ENCODE peak calls at places on chromosomes 2 and 18, in ten cellular contexts. I is tibial nerve; C is cardiac muscle cell; L is tibial artery; R is neural progenitor cell; S is neuronal stem cell; Q is fibroblast of lung; K is naive thymus-derived CD4-positive, alpha-beta T cell; E is heart right ventricle; D is aorta. B is an unnamed sample. For H3K27me3, the result is how much of the 10 kb centered on the place peaks cover.

GRCh38 chr2:215747244-215747620 is 266.1 kb downstream of the MREG start:
- DNase-seq in L (no peak), R (no peak), I (no peak), Q (no peak), S (no peak), C (no peak), E (no peak), D (no peak), K (no peak), B (no peak)

GRCh38 chr18:21363411-21363810 is 121.4 kb downstream of the GREB1L start:
- DNase-seq in C (no peak), I (no peak), Q (no peak), L (no peak), R (peak), S (no peak), E (no peak), D (no peak), K (no peak), B (no peak)

GRCh38 chr2:191043438-191043837 is 29.5 kb upstream of the STAT1 start:
- DNase-seq in S (no peak), D (no peak), L (no peak), R (no peak), C (no peak), Q (peak), E (no peak), K (no peak), I (no peak), B (no peak)

GRCh38 chr2:140401056-140401455 is 1620.9 kb upstream of the NXPH2 start:
- DNase-seq in S (no peak), D (no peak), I (no peak), C (no peak), Q (no peak), K (no peak), R (no peak), L (no peak), E (no peak), B (no peak)

GRCh38 chr2:136116111-136116812 is 1.7 kb downstream of the CXCR4 start:
- DNase-seq in S (peak), E (peak), K (peak), D (no peak), L (peak), Q (no peak), R (peak), C (peak), I (peak), B (peak)

GRCh38 chr2:181552808-181553207 is 95.6 kb downstream of the ITGA4 start:
- DNase-seq in R (no peak), L (no peak), Q (no peak), E (no peak), S (no peak), D (no peak), K (no peak), I (no peak), C (no peak), B (no peak)

GRCh38 chr18:44912740-44913478 is 232.2 kb downstream of the SETBP1 start:
- DNase-seq in R (no peak), K (no peak), Q (no peak), C (no peak), E (no peak), S (no peak), L (no peak), D (no peak), I (no peak), B (no peak)

GRCh38 chr2:225282858-225283693 is 116.4 kb upstream of the NYAP2 start:
- DNase-seq in S (peak), K (peak), R (peak), I (no peak), C (peak), L (no peak), Q (peak), D (no peak), E (no peak), B (peak)

GRCh38 chr2:114010001-114010400 is 120.1 kb downstream of the ACTR3 start:
- DNase-seq in Q (no peak), E (no peak), C (no peak), R (no peak), L (no peak), S (no peak), K (no peak), I (no peak), D (no peak), B (no peak)

GRCh38 chr2:237626813-237627451 is 455 bp upstream of the LRRFIP1 start:
- DNase-seq in R (peak), C (no peak), I (no peak), L (no peak), K (no peak), E (no peak), Q (no peak), D (no peak), S (no peak), B (no peak)

GRCh38 chr2:234098675-234099195 is 48.2 kb downstream of the SPP2 start:
- DNase-seq in E (no peak), K (no peak), I (no peak), L (no peak), C (no peak), Q (no peak), S (no peak), R (no peak), D (no peak), B (no peak)

GRCh38 chr2:62570861-62571698 is 65.1 kb upstream of the TMEM17 start:
- DNase-seq in K (no peak), Q (no peak), C (no peak), S (no peak), E (peak), I (no peak), D (no peak), L (peak), R (peak), B (no peak)

GRCh38 chr2:196257086-196257485 is 85.7 kb upstream of the STK17B start:
- DNase-seq in E (no peak), K (no peak), Q (no peak), S (no peak), D (no peak), C (no peak), I (no peak), L (no peak), R (no peak), B (no peak)

GRCh38 chr2:149747456-149747855 is 159.9 kb upstream of the MMADHC start:
- DNase-seq in S (no peak), C (peak), I (no peak), Q (no peak), D (no peak), R (no peak), L (no peak), E (no peak), K (no peak), B (no peak)

GRCh38 chr2:105361132-105361889 is 24.0 kb downstream of the C2orf49 start:
- DNase-seq in I (no peak), L (no peak), Q (no peak), D (no peak), K (peak), C (no peak), E (no peak), R (no peak), S (no peak), B (no peak)

GRCh38 chr2:128797092-128797491 is 478.4 kb upstream of the HS6ST1 start:
- DNase-seq in K (no peak), I (no peak), Q (no peak), E (no peak), D (no peak), L (no peak), S (no peak), R (no peak), C (no peak), B (no peak)

GRCh38 chr18:62324917-62325805 is at the start of gene TNFRSF11A:
- DNase-seq in K (peak), Q (no peak), S (no peak), L (no peak), R (peak), C (no peak), I (no peak), E (peak), D (no peak), B (peak)

GRCh38 chr18:44920441-44920840 is 239.8 kb downstream of the SETBP1 start:
- DNase-seq in S (no peak), L (no peak), E (no peak), K (no peak), Q (no peak), I (no peak), C (peak), R (no peak), D (no peak), B (no peak)

GRCh38 chr18:7729858-7730257 is 162.7 kb downstream of the PTPRM start:
- DNase-seq in E (no peak), K (no peak), I (no peak), L (no peak), D (no peak), C (no peak), S (no peak), Q (no peak), R (no peak), B (no peak)

GRCh38 chr18:57915848-57916596 is 112.9 kb upstream of the ATP8B1 start:
- DNase-seq in D (no peak), K (no peak), S (peak), R (peak), I (no peak), Q (peak), E (no peak), C (peak), L (no peak), B (no peak)

GRCh38 chr18:23459530-23459921 is 6.4 kb downstream of the RIOK3 start:
- DNase-seq in C (no peak), I (no peak), S (no peak), E (no peak), D (no peak), Q (no peak), K (no peak), L (no peak), R (no peak), B (no peak)

GRCh38 chr2:184654945-184655344 is 56.6 kb downstream of the ZNF804A start:
- DNase-seq in K (no peak), S (no peak), E (no peak), D (no peak), R (no peak), I (no peak), C (peak), Q (peak), L (no peak), B (no peak)

GRCh38 chr2:128444816-128445532 is 126.3 kb upstream of the HS6ST1 start:
- DNase-seq in L (peak), Q (no peak), D (peak), K (no peak), I (no peak), R (no peak), S (no peak), C (no peak), E (no peak), B (no peak)

GRCh38 chr2:216404010-216404618 is 8.2 kb upstream of the SMARCAL1 start:
- DNase-seq in K (peak), Q (peak), E (no peak), I (peak), C (peak), S (no peak), R (peak), D (no peak), L (no peak), B (peak)

GRCh38 chr2:160934263-160934662 is 226.0 kb upstream of the TANK start:
- DNase-seq in S (no peak), I (no peak), L (no peak), K (no peak), Q (no peak), D (no peak), C (no peak), R (no peak), E (no peak), B (no peak)

GRCh38 chr2:223860809-223861738 is 23.7 kb upstream of the AP1S3 start:
- DNase-seq in Q (peak), E (no peak), I (no peak), S (no peak), R (no peak), K (no peak), D (no peak), C (peak), L (no peak), B (no peak)

GRCh38 chr2:42937171-42937875 is 144.9 kb upstream of the HAAO start:
- DNase-seq in K (no peak), I (no peak), L (peak), R (no peak), Q (no peak), C (no peak), E (no peak), D (peak), S (no peak), B (no peak)

GRCh38 chr2:64846175-64846574 is 143.0 kb upstream of the SLC1A4 start:
- DNase-seq in K (no peak), E (no peak), I (peak), L (no peak), C (peak), S (no peak), Q (peak), R (no peak), D (no peak), B (no peak)

DNA sequence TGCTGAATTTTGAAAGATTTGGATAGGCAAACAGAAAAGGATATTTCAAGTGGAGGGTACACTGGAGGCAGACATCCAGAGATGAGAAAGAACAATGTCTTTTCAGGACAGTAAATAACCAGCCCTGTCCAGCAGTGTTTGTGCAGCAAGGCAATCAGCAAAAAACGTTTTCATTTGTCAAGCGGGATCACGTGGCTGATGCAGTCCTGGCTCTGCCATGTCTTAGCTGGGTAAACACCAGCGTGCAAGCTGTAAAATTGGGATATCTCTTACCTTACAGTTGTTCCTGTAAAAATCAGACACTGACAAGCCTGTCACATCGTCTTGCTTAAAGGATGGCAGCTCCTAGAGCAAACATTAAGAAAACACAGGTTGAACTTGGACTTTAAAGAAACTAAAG is 67.8 kb downstream of the CWC22 start:
- DNase-seq in C (no peak), I (no peak), L (no peak), Q (no peak), K (no peak), E (no peak), S (no peak), D (no peak), R (no peak), B (no peak)
- H3K27me3 ChIP-seq in C (under half), I (under half), L (under half), Q (under half), K (under half), E (under half), S (under half), D (under half), R (under half), B (under half)

GRCh38 chr2:118807668-118808428 is 39.6 kb downstream of the EN1 start:
- DNase-seq in Q (no peak), K (no peak), R (peak), D (no peak), L (no peak), S (peak), C (no peak), E (no peak), I (no peak), B (no peak)

GRCh38 chr2:118810766-118811165 is 36.7 kb downstream of the EN1 start:
- DNase-seq in S (no peak), D (no peak), K (no peak), L (no peak), R (no peak), C (no peak), Q (no peak), E (no peak), I (no peak), B (no peak)

GRCh38 chr2:118806797-118807667 is 40.4 kb downstream of the EN1 start:
- DNase-seq in D (no peak), L (no peak), I (no peak), S (no peak), E (no peak), C (no peak), R (peak), K (no peak), Q (no peak), B (no peak)

GRCh38 chr2:118811514-118811913 is 35.9 kb downstream of the EN1 start:
- DNase-seq in S (no peak), L (no peak), C (no peak), K (no peak), D (no peak), E (no peak), Q (no peak), R (no peak), I (no peak), B (no peak)

DNA sequence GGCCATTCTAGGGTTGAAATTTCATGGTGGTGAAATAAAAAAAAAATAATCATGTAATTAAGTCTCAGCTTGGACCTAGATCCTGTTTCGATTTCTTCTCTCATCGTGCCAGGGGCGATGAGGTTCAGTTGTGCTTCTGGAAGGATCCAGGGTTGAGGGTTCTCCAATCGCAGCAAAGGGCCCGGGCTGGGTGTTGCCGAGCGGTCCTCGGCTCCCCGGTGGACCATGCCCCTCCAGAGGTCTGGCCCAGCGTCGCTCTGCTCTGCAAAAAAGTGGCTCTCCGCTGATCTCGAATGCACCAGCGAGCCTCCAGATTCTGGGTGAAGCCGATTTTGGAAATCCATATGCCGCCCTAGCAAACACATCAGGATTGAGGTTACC is 39.0 kb downstream of the EN1 start:
- DNase-seq in C (peak), I (no peak), S (no peak), L (no peak), K (no peak), D (no peak), R (peak), Q (no peak), E (no peak), B (no peak)
- H3K27me3 ChIP-seq in C (under half), I (under half), S (under half), L (half or more), K (under half), D (under half), R (half or more), Q (under half), E (under half), B (under half)

DNA sequence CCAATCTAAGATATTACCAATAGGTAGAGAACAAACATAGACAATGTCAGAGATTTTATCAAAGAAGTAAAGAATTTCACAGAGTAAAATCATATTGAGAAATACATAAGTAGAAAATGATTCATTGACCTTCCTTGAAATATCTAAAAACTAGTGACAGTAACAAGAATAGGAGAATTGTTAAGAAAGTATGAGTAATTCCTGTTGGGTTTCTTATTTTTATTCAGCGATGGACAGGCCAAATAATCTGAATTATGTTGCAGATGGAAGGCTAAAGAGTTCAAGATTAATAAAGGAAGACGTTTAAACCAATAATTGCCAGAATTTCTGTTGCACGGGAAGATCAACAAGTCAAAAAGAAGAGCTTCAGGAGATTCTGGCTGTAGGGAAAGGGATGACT is 163.4 kb upstream of the RASGRP3 start:
- DNase-seq in R (no peak), L (no peak), I (no peak), C (no peak), S (no peak), E (no peak), K (no peak), D (no peak), Q (no peak), B (no peak)
- H3K27me3 ChIP-seq in R (under half), L (under half), I (under half), C (under half), S (under half), E (under half), K (under half), D (under half), Q (under half), B (under half)

GRCh38 chr18:13254971-13255927 is 36.7 kb downstream of the LDLRAD4 start:
- DNase-seq in S (no peak), Q (no peak), I (no peak), L (peak), R (no peak), D (no peak), K (no peak), E (no peak), C (no peak), B (no peak)

GRCh38 chr18:13256444-13257305 is 38.1 kb downstream of the LDLRAD4 start:
- DNase-seq in D (no peak), Q (no peak), K (no peak), C (no peak), I (no peak), E (no peak), S (no peak), R (peak), L (no peak), B (no peak)

GRCh38 chr18:13259701-13260100 is 41.1 kb downstream of the LDLRAD4 start:
- DNase-seq in K (no peak), L (no peak), E (no peak), C (no peak), D (no peak), I (no peak), S (no peak), R (no peak), Q (no peak), B (no peak)

GRCh38 chr18:13258792-13259385 is 40.3 kb downstream of the LDLRAD4 start:
- DNase-seq in E (no peak), D (no peak), C (no peak), K (no peak), S (no peak), Q (no peak), L (no peak), I (no peak), R (no peak), B (no peak)

DNA sequence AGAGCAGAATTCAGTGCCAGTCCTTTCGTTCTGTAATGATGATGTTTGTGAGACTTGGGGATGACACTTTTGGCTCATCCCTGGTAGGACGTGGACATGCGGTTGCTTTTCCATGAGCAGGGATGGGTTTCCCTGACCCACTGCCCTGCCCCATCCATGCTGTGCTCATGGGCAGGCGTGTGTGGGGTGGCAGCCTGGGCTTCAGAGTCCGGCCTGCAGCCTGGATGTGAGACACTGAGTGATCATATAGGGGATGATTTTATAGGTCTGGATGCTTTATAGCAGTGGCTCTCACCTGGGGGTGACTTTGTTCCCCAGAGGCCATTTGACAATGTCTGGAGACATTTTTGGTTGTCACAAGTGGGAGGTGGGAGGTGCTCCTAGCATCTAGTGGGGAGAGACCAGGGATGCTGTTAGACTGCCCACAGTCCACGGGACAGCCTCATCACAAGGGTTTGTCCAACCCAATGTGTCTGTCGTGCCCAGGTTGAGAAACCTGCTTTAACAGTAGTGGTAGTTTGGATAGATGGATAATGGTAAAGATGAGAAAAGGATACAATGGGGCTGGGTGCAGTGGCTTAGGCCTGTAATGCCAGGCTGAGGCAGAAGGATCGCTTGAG is 38.9 kb downstream of the LDLRAD4 start:
- DNase-seq in I (no peak), K (no peak), L (peak), R (no peak), C (no peak), Q (no peak), S (no peak), D (no peak), E (no peak), B (no peak)
- H3K27me3 ChIP-seq in I (under half), K (under half), L (under half), R (under half), C (under half), Q (under half), S (under half), D (under half), E (under half), B (under half)

DNA sequence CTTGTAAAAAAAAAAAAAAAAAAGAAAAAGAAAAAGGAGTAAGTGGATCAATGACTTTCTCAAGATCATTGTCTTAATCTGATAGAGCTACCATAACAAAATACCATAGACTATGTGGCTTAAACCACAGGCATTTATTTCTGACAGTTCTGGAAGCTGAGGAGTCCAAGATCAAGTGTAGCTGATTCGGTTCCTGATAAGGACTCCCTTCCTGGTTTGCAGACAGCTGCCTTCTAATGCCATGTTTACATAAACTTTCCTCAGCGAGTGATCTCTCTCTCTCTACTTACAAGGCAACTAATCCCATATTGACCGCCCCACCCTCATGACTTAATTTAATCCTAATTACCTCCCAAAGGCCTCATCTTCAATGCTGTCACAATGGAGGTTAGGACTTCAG is 36.5 kb upstream of the SIX2 start:
- DNase-seq in C (no peak), S (no peak), D (no peak), I (no peak), K (no peak), R (no peak), E (no peak), Q (no peak), L (no peak), B (no peak)
- H3K27me3 ChIP-seq in C (under half), S (under half), D (under half), I (under half), K (under half), R (under half), E (under half), Q (under half), L (under half), B (under half)

B was measured in Karpas-422.